ENCODE peak calls at places on chromosomes 16 and 17, in eight cellular contexts. C is HFFc6, N is left ventricle myocardium inferior, Y is psoas muscle, R is H9, G is glutamatergic neuron, L is GM13976, F is GM23338. U is an unnamed sample.

GRCh38 chr17:19461139-19461538 is 50.1 kb downstream of the RNF112 start:
- DNase-seq in C (no peak), N (no peak), Y (no peak), R (peak), G (no peak), L (no peak), F (peak), U (no peak)

GRCh38 chr17:27452828-27453227 is 3.4 kb upstream of the KSR1 start:
- DNase-seq in C (no peak), N (no peak), Y (no peak), R (no peak), G (no peak), L (no peak), F (no peak), U (no peak)

GRCh38 chr17:2267354-2267753 is 36.2 kb downstream of the SMG6 start:
- DNase-seq in C (no peak), N (no peak), Y (no peak), R (no peak), G (no peak), L (no peak), F (no peak), U (no peak)

GRCh38 chr17:79174905-79175856 is 100.6 kb downstream of the ENGASE start:
- DNase-seq in C (peak), N (no peak), Y (no peak), R (no peak), G (no peak), L (no peak), F (no peak), U (no peak)

GRCh38 chr16:27240948-27241531 is 27.5 kb downstream of the NSMCE1 start:
- DNase-seq in C (peak), N (no peak), Y (no peak), R (no peak), G (no peak), L (no peak), F (no peak), U (no peak)

GRCh38 chr17:29066603-29067002 is 23.7 kb downstream of the PIPOX start:
- DNase-seq in C (no peak), N (no peak), Y (no peak), R (no peak), G (no peak), L (no peak), F (no peak), U (no peak)

GRCh38 chr16:30027588-30028437 is 3.3 kb downstream of the TLCD3B start:
- DNase-seq in C (no peak), N (no peak), Y (no peak), R (no peak), G (peak), L (no peak), F (peak), U (no peak)

GRCh38 chr16:4566144-4566543 is 10.0 kb downstream of the C16orf96 start:
- DNase-seq in C (no peak), N (no peak), Y (no peak), R (no peak), G (no peak), L (no peak), F (no peak), U (no peak)

GRCh38 chr17:1978396-1978962 is 46.7 kb downstream of the RTN4RL1 start:
- DNase-seq in C (no peak), N (no peak), Y (no peak), R (no peak), G (peak), L (no peak), F (no peak), U (no peak)

GRCh38 chr17:78342438-78343098 is 17.3 kb downstream of the SOCS3 start:
- DNase-seq in C (peak), N (peak), Y (peak), R (peak), G (no peak), L (no peak), F (peak), U (no peak)

GRCh38 chr17:78583091-78583490 is 5.9 kb upstream of the DNAH17 start:
- DNase-seq in C (no peak), N (no peak), Y (no peak), R (peak), G (no peak), L (no peak), F (peak), U (no peak)

GRCh38 chr16:23141959-23142740 is 7.1 kb downstream of the USP31 start:
- DNase-seq in C (no peak), N (no peak), Y (no peak), R (no peak), G (no peak), L (no peak), F (no peak), U (no peak)

GRCh38 chr16:30179195-30179594 is 4.2 kb upstream of the CORO1A start:
- DNase-seq in C (no peak), N (no peak), Y (no peak), R (no peak), G (no peak), L (no peak), F (no peak), U (no peak)

GRCh38 chr17:42937712-42938596 is 26.3 kb downstream of the AARSD1 start:
- DNase-seq in C (peak), N (no peak), Y (peak), R (peak), G (peak), L (peak), F (peak), U (no peak)

GRCh38 chr16:66660422-66661209 is 35.9 kb downstream of the CMTM4 start:
- DNase-seq in C (peak), N (peak), Y (peak), R (no peak), G (peak), L (no peak), F (peak), U (no peak)

GRCh38 chr16:8949536-8950418 is 13.9 kb downstream of the USP7 start:
- DNase-seq in C (no peak), N (no peak), Y (no peak), R (no peak), G (no peak), L (no peak), F (no peak), U (no peak)

GRCh38 chr17:75845058-75845711 is 981 bp upstream of the UNC13D start:
- DNase-seq in C (peak), N (peak), Y (peak), R (peak), G (peak), L (peak), F (peak), U (peak)

GRCh38 chr17:75844530-75845057 is 390 bp upstream of the UNC13D start:
- DNase-seq in C (no peak), N (no peak), Y (no peak), R (no peak), G (peak), L (no peak), F (no peak), U (no peak)

GRCh38 chr17:75843577-75844529 is at the start of gene UNC13D:
- DNase-seq in C (no peak), N (no peak), Y (no peak), R (peak), G (peak), L (peak), F (no peak), U (peak)

GRCh38 chr17:75842411-75842810 is 1.8 kb downstream of the UNC13D start:
- DNase-seq in C (no peak), N (no peak), Y (no peak), R (no peak), G (no peak), L (no peak), F (no peak), U (no peak)

GRCh38 chr17:75842963-75843576 is 1.1 kb downstream of the UNC13D start:
- DNase-seq in C (no peak), N (no peak), Y (no peak), R (peak), G (peak), L (no peak), F (no peak), U (no peak)
- TF ChIP-seq CTCF in C (no peak), N (no peak), Y (no peak), R (no peak), G (no peak), L (no peak), F (no peak), U (no peak)

GRCh38 chr16:85421338-85422123 is 191.6 kb upstream of the GSE1 start:
- DNase-seq in C (no peak), N (peak), Y (no peak), R (no peak), G (peak), L (no peak), F (no peak), U (no peak)

GRCh38 chr16:85420501-85421337 is 192.4 kb upstream of the GSE1 start:
- DNase-seq in C (no peak), N (peak), Y (peak), R (peak), G (peak), L (peak), F (peak), U (peak)

GRCh38 chr16:85417156-85417860 is 195.8 kb upstream of the GSE1 start:
- DNase-seq in C (no peak), N (peak), Y (no peak), R (no peak), G (peak), L (no peak), F (no peak), U (no peak)

GRCh38 chr16:85419503-85420408 is 193.4 kb upstream of the GSE1 start:
- DNase-seq in C (no peak), N (peak), Y (no peak), R (no peak), G (peak), L (no peak), F (no peak), U (no peak)

GRCh38 chr16:85418978-85419491 is 194.1 kb upstream of the GSE1 start:
- DNase-seq in C (no peak), N (peak), Y (no peak), R (no peak), G (peak), L (no peak), F (no peak), U (no peak)
- TF ChIP-seq CTCF in C (peak), N (no peak), Y (no peak), R (peak), G (peak), L (no peak), F (peak), U (no peak)

GRCh38 chr17:81295031-81295677 is at the start of gene SLC38A10:
- DNase-seq in C (peak), N (peak), Y (peak), R (peak), G (peak), L (peak), F (peak), U (peak)
- TF ChIP-seq CTCF in C (peak), N (no peak), Y (no peak), R (no peak), G (no peak), L (no peak), F (no peak), U (no peak)

DNA sequence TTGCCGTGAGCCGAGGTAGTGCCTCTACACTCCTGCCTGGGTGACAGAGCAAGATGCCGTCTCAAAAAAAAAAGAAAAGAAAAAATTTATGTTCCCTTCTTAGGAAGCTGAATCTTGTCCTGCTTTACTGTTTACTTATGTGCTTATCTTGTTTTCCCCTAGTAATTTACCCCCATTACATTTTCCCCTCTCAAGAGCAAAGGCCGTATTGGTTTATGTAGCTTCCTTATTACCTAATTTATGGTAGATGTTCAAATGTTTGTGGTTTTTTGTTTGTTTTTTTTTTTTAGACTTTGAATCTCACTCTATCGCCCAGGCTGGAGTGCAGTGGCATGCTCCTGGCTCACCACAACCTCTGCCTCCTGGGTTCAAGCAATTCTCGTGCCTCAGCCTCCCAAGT is 10.3 kb upstream of the SLC52A1 start:
- DNase-seq in C (no peak), N (no peak), Y (no peak), R (no peak), G (no peak), L (no peak), F (no peak), U (no peak)
- TF ChIP-seq CTCF in C (no peak), N (no peak), Y (no peak), R (no peak), G (no peak), L (no peak), F (no peak), U (no peak)

DNA sequence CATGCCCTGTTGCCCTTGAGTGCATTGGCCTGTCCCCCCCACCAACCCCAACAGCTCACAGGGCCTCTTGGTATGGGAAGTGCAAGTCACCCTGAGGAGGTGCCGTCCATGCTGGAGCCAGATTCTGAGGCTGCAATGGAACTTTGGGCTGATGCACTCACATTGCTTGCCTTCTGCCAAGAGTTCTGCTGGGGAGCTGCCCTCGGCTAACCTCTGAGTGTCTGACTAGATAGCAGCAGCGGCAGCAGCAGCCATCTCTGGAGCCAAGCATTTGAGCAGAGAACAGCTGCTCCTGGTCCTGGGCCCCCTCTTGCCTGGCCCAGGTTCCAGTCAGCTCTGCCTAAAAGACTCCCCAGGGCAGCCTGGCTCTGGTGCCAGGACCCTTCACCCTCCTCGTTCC is 61.5 kb downstream of the GNAO1 start:
- DNase-seq in C (peak), N (peak), Y (peak), R (no peak), G (no peak), L (no peak), F (no peak), U (no peak)
- TF ChIP-seq CTCF in C (no peak), N (no peak), Y (no peak), R (no peak), G (no peak), L (no peak), F (no peak), U (no peak)

GRCh38 chr16:1564325-1564724 is 30.9 kb downstream of the TMEM204 start:
- DNase-seq in C (no peak), N (no peak), Y (no peak), R (no peak), G (peak), L (no peak), F (no peak), U (no peak)
- TF ChIP-seq CTCF in C (peak), N (peak), Y (peak), R (no peak), G (no peak), L (no peak), F (no peak), U (no peak)

GRCh38 chr16:68379472-68380347 is 68.6 kb downstream of the SMPD3 start:
- DNase-seq in C (no peak), N (no peak), Y (no peak), R (no peak), G (no peak), L (no peak), F (no peak), U (no peak)

GRCh38 chr16:68377221-68377620 is 66.4 kb downstream of the PRMT7 start:
- DNase-seq in C (no peak), N (no peak), Y (no peak), R (no peak), G (no peak), L (no peak), F (no peak), U (no peak)

GRCh38 chr16:68378436-68379415 is 67.9 kb downstream of the PRMT7 start:
- DNase-seq in C (no peak), N (no peak), Y (no peak), R (no peak), G (no peak), L (no peak), F (no peak), U (no peak)

GRCh38 chr16:68376590-68376989 is 65.8 kb downstream of the PRMT7 start:
- DNase-seq in C (no peak), N (no peak), Y (no peak), R (no peak), G (no peak), L (no peak), F (no peak), U (no peak)

GRCh38 chr16:68377667-68378420 is 67.0 kb downstream of the PRMT7 start:
- DNase-seq in C (no peak), N (no peak), Y (no peak), R (no peak), G (no peak), L (no peak), F (no peak), U (no peak)
- TF ChIP-seq CTCF in C (no peak), N (no peak), Y (no peak), R (no peak), G (no peak), L (no peak), F (no peak), U (no peak)

GRCh38 chr16:720990-721764 is at the start of gene ANTKMT:
- DNase-seq in C (peak), N (peak), Y (peak), R (peak), G (peak), L (peak), F (peak), U (peak)
- TF ChIP-seq CTCF in C (peak), N (no peak), Y (no peak), R (no peak), G (no peak), L (no peak), F (no peak), U (no peak)

GRCh38 chr16:2339521-2340484 is 725 bp downstream of the ABCA3 start:
- DNase-seq in C (no peak), N (peak), Y (peak), R (peak), G (peak), L (peak), F (peak), U (peak)
- TF ChIP-seq CTCF in C (no peak), N (no peak), Y (no peak), R (no peak), G (no peak), L (peak), F (peak), U (no peak)

DNA sequence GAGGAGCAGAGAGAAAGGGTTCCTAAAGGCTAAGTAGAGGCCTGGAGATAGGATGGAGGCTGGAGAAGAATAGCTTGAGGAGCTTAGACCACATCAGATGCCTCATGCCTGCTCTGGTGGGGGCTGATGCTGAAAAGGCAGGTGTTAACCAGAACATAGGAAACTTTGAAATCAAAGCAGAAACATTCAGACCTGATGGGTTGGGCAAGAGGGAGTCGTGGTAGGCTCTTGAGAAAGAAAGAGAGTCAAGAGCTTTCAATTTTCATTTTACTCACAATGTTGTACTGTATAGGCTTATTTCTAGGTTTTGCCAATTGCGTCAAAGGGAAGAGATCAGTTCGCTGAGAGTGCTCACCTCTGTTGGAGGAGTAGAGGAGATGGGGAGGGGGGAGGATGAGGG is 406.6 kb upstream of the SALL1 start:
- DNase-seq in C (no peak), N (no peak), Y (no peak), R (no peak), G (no peak), L (no peak), F (no peak), U (no peak)
- TF ChIP-seq CTCF in C (no peak), N (no peak), Y (no peak), R (no peak), G (no peak), L (no peak), F (no peak), U (no peak)